ENCODE peak calls at places on chromosomes 7 and 10, in five cellular contexts. V is SHP77, Y is choroid plexus epithelial cell, B is left cardiac atrium, T is NCI-H1092. K is an unnamed sample.

GRCh38 chr7:33685488-33685887 is 219.9 kb upstream of the BMPER start:
- DNase-seq in B (no peak), V (no peak), Y (no peak), T (no peak), K (no peak)

GRCh38 chr7:113805976-113806375 is 112.8 kb downstream of the PPP1R3A start:
- DNase-seq in V (no peak), B (no peak), Y (no peak), T (no peak), K (no peak)

GRCh38 chr10:108014902-108015177 is 850.3 kb upstream of the SORCS1 start:
- DNase-seq in V (no peak), B (no peak), T (no peak), Y (no peak), K (no peak)

GRCh38 chr10:1344846-1345245 is 288.7 kb downstream of the WDR37 start:
- DNase-seq in V (no peak), T (no peak), B (no peak), Y (no peak), K (no peak)

GRCh38 chr10:95906675-95907453 is 911 bp upstream of the CC2D2B start:
- DNase-seq in B (peak; percentile 52), Y (peak; percentile 81), T (no peak), V (peak; percentile 33), K (peak; percentile 2)

GRCh38 chr7:30348083-30348560 is 63.7 kb downstream of the ZNRF2 start:
- DNase-seq in T (no peak), B (no peak), V (no peak), Y (peak; percentile 96), K (no peak)

GRCh38 chr7:77461842-77462241 is 45.7 kb upstream of the GSAP start:
- DNase-seq in T (no peak), B (no peak), V (no peak), Y (no peak), K (no peak)

GRCh38 chr10:83991986-83992753 is 147.1 kb upstream of the GHITM start:
- DNase-seq in T (no peak), Y (peak; percentile 9), B (no peak), V (no peak), K (no peak)